ENCODE peak calls at places on chromosomes 6 and 20, in eight cellular contexts. J, L, B, Y, H, X, W and I are unnamed samples.

GRCh38 chr6:41568585-41569384 is 22.6 kb downstream of the FOXP4 start:
- DNase-seq in Y (no peak), L (no peak), X (no peak), J (no peak), B (no peak), H (no peak), W (no peak), I (no peak)

GRCh38 chr20:63664143-63664851 is 6.2 kb downstream of the RTEL1 start:
- DNase-seq in Y (no peak), X (no peak), W (no peak), B (no peak), L (no peak), J (no peak), H (no peak), I (no peak)

GRCh38 chr20:29876911-29877285 is 1380.6 kb upstream of the DEFB115 start:
- DNase-seq in H (no peak), L (no peak), Y (no peak), W (no peak), J (no peak), B (no peak), X (no peak), I (no peak)

GRCh38 chr20:31605902-31606677 is 1.0 kb downstream of the ID1 start:
- DNase-seq in B (no peak), L (no peak), J (peak), X (peak), W (peak), H (no peak), Y (peak), I (no peak)

GRCh38 chr6:84428300-84428907 is 201.0 kb upstream of the CEP162 start:
- DNase-seq in W (peak), X (peak), J (peak), H (peak), B (no peak), L (no peak), Y (peak), I (peak)

GRCh38 chr6:134272365-134272764 is 45.5 kb downstream of the SGK1 start:
- DNase-seq in L (no peak), Y (no peak), W (no peak), J (no peak), B (no peak), H (no peak), X (no peak), I (no peak)

GRCh38 chr6:52538921-52539354 is 37.9 kb downstream of the TRAM2 start:
- DNase-seq in Y (no peak), W (no peak), H (no peak), X (no peak), L (peak), B (no peak), J (no peak), I (no peak)

GRCh38 chr6:157981132-157981394 is 600 bp upstream of the SYNJ2 start:
- DNase-seq in L (no peak), H (no peak), W (no peak), X (no peak), Y (no peak), B (no peak), J (no peak), I (no peak)

GRCh38 chr6:14758421-14759043 is 487.3 kb upstream of the JARID2 start:
- DNase-seq in H (no peak), B (no peak), J (no peak), L (no peak), X (peak), W (no peak), Y (peak), I (no peak)

GRCh38 chr6:40550096-40550731 is 37.0 kb downstream of the LRFN2 start:
- DNase-seq in J (no peak), B (no peak), W (no peak), H (peak), Y (peak), L (peak), X (no peak), I (peak)

GRCh38 chr6:30463242-30463641 is 26.1 kb upstream of the HLA-E start:
- DNase-seq in W (no peak), B (no peak), Y (no peak), L (no peak), X (no peak), H (no peak), J (no peak), I (no peak)

GRCh38 chr6:163383912-163384311 is 30.6 kb upstream of the QKI start:
- DNase-seq in W (no peak), J (no peak), H (no peak), Y (peak), X (peak), L (no peak), B (no peak), I (no peak)

GRCh38 chr6:111307275-111307858 is 175.7 kb downstream of the REV3L start:
- DNase-seq in Y (peak), H (no peak), B (no peak), X (peak), W (no peak), J (no peak), L (no peak), I (no peak)

GRCh38 chr6:38259736-38260135 is 380.0 kb downstream of the BTBD9 start:
- DNase-seq in L (no peak), H (no peak), Y (peak), W (no peak), B (no peak), J (no peak), X (peak), I (no peak)

GRCh38 chr20:51037499-51038110 is 14.7 kb upstream of the KCNG1 start:
- DNase-seq in Y (no peak), L (no peak), H (no peak), J (no peak), B (no peak), X (no peak), W (no peak), I (no peak)

GRCh38 chr6:46704562-46704961 is 16.9 kb downstream of the TDRD6 start:
- DNase-seq in B (no peak), X (peak), J (no peak), W (no peak), L (no peak), Y (peak), H (peak), I (peak)

GRCh38 chr6:19052219-19052618 is 665.1 kb downstream of the RNF144B start:
- DNase-seq in W (no peak), B (no peak), L (no peak), X (no peak), J (no peak), Y (peak), H (peak), I (no peak)

GRCh38 chr6:64293298-64293697 is 657.7 kb downstream of the PHF3 start:
- DNase-seq in W (no peak), B (no peak), Y (peak), H (no peak), L (no peak), X (no peak), J (no peak), I (no peak)

GRCh38 chr6:155177369-155177961 is 86.3 kb upstream of the CLDN20 start:
- DNase-seq in Y (peak), W (no peak), H (peak), B (peak), X (peak), J (no peak), L (no peak), I (peak)

GRCh38 chr6:89999995-90000825 is 105.9 kb downstream of the GJA10 start:
- DNase-seq in B (no peak), L (no peak), X (no peak), J (no peak), H (no peak), Y (no peak), W (no peak), I (no peak)

GRCh38 chr6:134722996-134723871 is 226.7 kb downstream of the ALDH8A1 start:
- DNase-seq in H (no peak), J (no peak), W (no peak), B (no peak), L (no peak), Y (no peak), X (no peak), I (no peak)

GRCh38 chr20:63223121-63223825 is 7.3 kb upstream of the YTHDF1 start:
- DNase-seq in B (peak), H (no peak), L (no peak), J (no peak), Y (peak), X (peak), W (no peak), I (peak)

GRCh38 chr20:48940170-48940569 is 18.7 kb downstream of the ARFGEF2 start:
- DNase-seq in X (no peak), L (no peak), Y (no peak), W (no peak), H (no peak), B (no peak), J (no peak), I (no peak)

GRCh38 chr20:62804021-62804631 is 509 bp upstream of the OGFR start:
- DNase-seq in Y (no peak), X (no peak), H (no peak), J (no peak), B (no peak), W (no peak), L (no peak), I (no peak)

GRCh38 chr6:132161283-132161682 is 210.1 kb upstream of the CCN2 start:
- DNase-seq in J (no peak), H (peak), Y (peak), X (peak), B (no peak), L (peak), W (no peak), I (no peak)

GRCh38 chr20:51159303-51159702 is 136.4 kb upstream of the KCNG1 start:
- DNase-seq in L (no peak), J (no peak), X (no peak), B (no peak), W (no peak), Y (no peak), H (no peak), I (no peak)

GRCh38 chr6:16184129-16184528 is 54.3 kb upstream of the GMPR start:
- DNase-seq in L (no peak), H (no peak), Y (peak), X (peak), B (no peak), J (peak), W (no peak), I (no peak)

GRCh38 chr6:139533573-139534471 is 159.4 kb upstream of the CITED2 start:
- DNase-seq in W (no peak), L (peak), Y (no peak), X (no peak), B (peak), J (no peak), H (peak), I (no peak)